ENCODE peak calls at places on chromosomes 4 and X, in ten cellular contexts. P is H9, O is endothelial cell of umbilical vein, W is SK-N-SH, T is HCT116, K is GM23248, G is fibroblast of lung, L is H1, V is mesendoderm, Q is neural progenitor cell. F is an unnamed sample.

GRCh38 chr4:140497776-140498636 is at the start of gene MGAT4D:
- DNase-seq in K (peak; percentile 27), G (peak; percentile 6), V (peak; percentile 25), Q (peak; percentile 82), L (no peak), P (peak; percentile 60), W (peak; percentile 17), T (no peak), O (no peak), F (peak; percentile 26)

GRCh38 chr4:42671431-42672194 is 14.7 kb upstream of the ATP8A1 start:
- DNase-seq in V (peak; percentile 42), T (no peak), K (no peak), P (no peak), W (no peak), O (no peak), L (no peak), Q (no peak), G (no peak), F (no peak)

GRCh38 chrX:49291615-49292337 is 11.7 kb upstream of the GAGE10 start:
- DNase-seq in Q (peak; percentile 72), W (peak; percentile 60), L (peak; percentile 63), O (peak; percentile 39), V (peak; percentile 78), G (peak; percentile 25), P (peak; percentile 78), T (peak; percentile 51), K (peak; percentile 58), F (peak; percentile 65)

GRCh38 chr4:101346312-101346561 is 1.1 kb downstream of the PPP3CA start:
- DNase-seq in K (no peak), P (no peak), O (no peak), T (no peak), Q (no peak), G (no peak), L (no peak), W (peak; percentile 68), V (no peak), F (no peak)

GRCh38 chr4:145776208-145776607 is 96.3 kb downstream of the C4orf51 start:
- DNase-seq in G (no peak), K (no peak), T (no peak), Q (no peak), L (no peak), O (no peak), P (no peak), W (no peak), V (no peak), F (no peak)

GRCh38 chr4:75708218-75708691 is 16.1 kb upstream of the USO1 start:
- DNase-seq in L (no peak), V (peak; percentile 53), K (no peak), G (no peak), Q (peak; percentile 16), T (no peak), O (no peak), W (no peak), P (no peak), F (peak; percentile 61)

GRCh38 chrX:132411310-132411977 is 77.4 kb downstream of the MBNL3 start:
- DNase-seq in K (no peak), W (no peak), G (no peak), P (no peak), Q (no peak), L (no peak), O (no peak), T (no peak), V (no peak), F (no peak)

GRCh38 chrX:154603438-154604430 is 15.3 kb downstream of the CTAG1B start:
- DNase-seq in P (no peak), G (peak; percentile 81), W (no peak), K (peak; percentile 85), V (peak; percentile 53), T (peak; percentile 42), L (no peak), Q (no peak), O (peak; percentile 24), F (peak; percentile 23)

GRCh38 chrX:13377537-13377936 is 57.7 kb upstream of the ATXN3L start:
- DNase-seq in W (peak; percentile 61), O (no peak), L (no peak), G (peak; percentile 95), Q (no peak), V (no peak), K (peak; percentile 69), T (no peak), P (no peak), F (peak; percentile 46)

GRCh38 chr4:170014359-170015008 is 11.7 kb downstream of the MFAP3L start:
- DNase-seq in P (no peak), Q (no peak), W (peak; percentile 11), O (no peak), T (no peak), G (peak; percentile 93), V (no peak), L (no peak), K (peak; percentile 62), F (no peak)

GRCh38 chr4:87926554-87927098 is 48.9 kb upstream of the SPP1 start:
- DNase-seq in T (no peak), W (no peak), P (no peak), L (no peak), O (no peak), Q (no peak), G (no peak), V (peak; percentile 46), K (no peak), F (no peak)

GRCh38 chr4:72977936-72978485 is 91.5 kb downstream of the COX18 start:
- DNase-seq in P (no peak), Q (no peak), G (peak; percentile 82), T (no peak), K (no peak), W (no peak), O (no peak), L (no peak), V (no peak), F (no peak)

GRCh38 chr4:48979897-48980579 is 6.0 kb upstream of the CWH43 start:
- DNase-seq in G (no peak), K (peak; percentile 23), Q (no peak), T (no peak), V (no peak), O (no peak), W (no peak), L (no peak), P (no peak), F (no peak)
- H3K4me2 ChIP-seq in G (no peak overlapping the region), K (peak overlapping the region; percentile 0), Q (no peak overlapping the region), T (no peak overlapping the region), V (no peak overlapping the region), O (no peak overlapping the region), W (no peak overlapping the region), L (no peak overlapping the region), P (no peak overlapping the region), F (no peak overlapping the region)

DNA sequence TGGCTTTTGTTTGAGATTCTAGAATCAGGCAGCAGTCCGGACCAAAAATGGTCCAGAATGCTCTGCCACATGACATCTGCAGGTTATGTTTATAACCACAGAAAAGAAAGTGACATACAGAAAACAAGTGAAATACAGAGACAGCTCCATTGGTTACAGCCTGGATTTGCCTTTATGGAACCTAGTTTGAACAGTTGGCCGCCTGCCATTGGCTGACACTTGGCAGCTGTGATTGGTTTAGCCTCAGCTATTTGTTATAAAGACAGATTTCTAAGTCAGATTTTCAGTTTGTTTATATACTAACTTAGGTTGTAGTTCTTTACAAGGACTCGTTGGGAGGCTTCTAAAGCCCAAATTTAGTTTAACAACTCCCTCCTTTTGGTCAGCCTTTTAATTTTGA is 40.8 kb upstream of the IL9R start:
- DNase-seq in T (no peak), Q (no peak), G (no peak), O (no peak), K (no peak), P (no peak), L (no peak), V (no peak), W (no peak), F (no peak)
- H3K79me2 ChIP-seq in T (no peaks in the 10 kb centered on the region), Q (no peaks in the 10 kb centered on the region), G (no peaks in the 10 kb centered on the region), O (no peaks in the 10 kb centered on the region), K (no peaks in the 10 kb centered on the region), P (no peaks in the 10 kb centered on the region), L (no peaks in the 10 kb centered on the region), V (no peaks in the 10 kb centered on the region), W (no peaks in the 10 kb centered on the region), F (no peaks in the 10 kb centered on the region)

GRCh38 chr4:7739077-7739917 is 200.4 kb downstream of the AFAP1 start:
- DNase-seq in O (no peak), Q (no peak), T (no peak), G (no peak), K (no peak), L (no peak), P (no peak), V (no peak), W (no peak), F (no peak)
- H3K4me2 ChIP-seq in O (no peak overlapping the region), Q (no peak overlapping the region), T (no peak overlapping the region), G (no peak overlapping the region), K (no peak overlapping the region), L (no peak overlapping the region), P (no peak overlapping the region), V (no peak overlapping the region), W (no peak overlapping the region), F (no peak overlapping the region)

GRCh38 chr4:70830054-70830453 is 9.6 kb downstream of the GRSF1 start:
- DNase-seq in O (no peak), K (no peak), V (no peak), T (no peak), L (no peak), G (no peak), W (no peak), P (no peak), Q (no peak), F (no peak)
- H3K79me2 ChIP-seq in O (peaks cover 13% of the 10 kb centered on the region), K (peaks cover 96% of the 10 kb centered on the region), V (peaks cover 12% of the 10 kb centered on the region), T (peaks cover 74% of the 10 kb centered on the region), L (peaks cover 18% of the 10 kb centered on the region), G (peaks cover 20% of the 10 kb centered on the region), W (peaks cover 82% of the 10 kb centered on the region), P (peaks cover 3% of the 10 kb centered on the region), Q (peaks cover 27% of the 10 kb centered on the region), F (peaks cover 47% of the 10 kb centered on the region)